ENCODE peak calls at places on chromosomes 6 and 20, in four cellular contexts. K is uterus, W is esophagus muscularis mucosa, Z is prostate gland. D is an unnamed sample. For H3K4me1 and H3K36me3, the result is how much of the 10 kb centered on the place peaks cover.

GRCh38 chr6:137495652-137496391 is 1.6 kb upstream of the OLIG3 start:
- DNase-seq in K (no peak), W (peak), Z (no peak), D (no peak)

GRCh38 chr20:23100021-23100753 is 14.1 kb upstream of the CD93 start:
- DNase-seq in K (no peak), W (no peak), Z (peak), D (no peak)

GRCh38 chr6:42010185-42010872 is 40.0 kb upstream of the TAF8 start:
- DNase-seq in K (no peak), W (no peak), Z (no peak), D (no peak)

GRCh38 chr20:54115172-54115854 is 44.9 kb upstream of the BCAS1 start:
- DNase-seq in K (peak), W (no peak), Z (no peak), D (no peak)

GRCh38 chr20:57414867-57415592 is 23.8 kb downstream of the RBM38 start:
- DNase-seq in K (peak), W (no peak), Z (no peak), D (no peak)

GRCh38 chr6:43702147-43702521 is 14.5 kb upstream of the MRPS18A start:
- DNase-seq in K (no peak), W (no peak), Z (no peak), D (no peak)

GRCh38 chr6:71228461-71229041 is 60.1 kb upstream of the OGFRL1 start:
- DNase-seq in K (no peak), W (no peak), Z (no peak), D (no peak)

GRCh38 chr20:58661298-58662141 is 10.4 kb downstream of the STX16 start:
- DNase-seq in K (no peak), W (peak), Z (no peak), D (no peak)

GRCh38 chr20:60687213-60687612 is 564.8 kb upstream of the CDH4 start:
- DNase-seq in K (no peak), W (no peak), Z (no peak), D (no peak)

GRCh38 chr20:40008177-40008576 is 680.9 kb downstream of the MAFB start:
- DNase-seq in K (no peak), W (no peak), Z (no peak), D (no peak)

GRCh38 chr20:8901237-8902025 is 167.5 kb upstream of the PLCB4 start:
- DNase-seq in K (peak), W (no peak), Z (no peak), D (peak)

GRCh38 chr6:33675968-33676367 is 35.5 kb downstream of the UQCC2 start:
- DNase-seq in K (no peak), W (no peak), Z (no peak), D (no peak)

GRCh38 chr6:56335733-56336132 is 88.4 kb upstream of the COL21A1 start:
- DNase-seq in K (no peak), W (no peak), Z (no peak), D (no peak)

GRCh38 chr6:144551339-144551738 is 266.2 kb downstream of the UTRN start:
- DNase-seq in K (no peak), W (no peak), Z (no peak), D (no peak)

GRCh38 chr6:81749704-81750103 is 2.8 kb downstream of the TENT5A start:
- DNase-seq in K (no peak), W (no peak), Z (no peak), D (no peak)

GRCh38 chr6:12576389-12576788 is 140.2 kb upstream of the PHACTR1 start:
- DNase-seq in K (no peak), W (no peak), Z (no peak), D (no peak)

GRCh38 chr20:58025233-58025632 is 203.2 kb downstream of the ANKRD60 start:
- DNase-seq in K (no peak), W (no peak), Z (no peak), D (no peak)

GRCh38 chr20:62370115-62370806 is 3.1 kb upstream of the LAMA5 start:
- DNase-seq in K (no peak), W (no peak), Z (no peak), D (no peak)

GRCh38 chr6:167683028-167683862 is 143.5 kb upstream of the AFDN start:
- DNase-seq in K (peak), W (no peak), Z (no peak), D (peak)

GRCh38 chr6:26088344-26088743 is 1.1 kb downstream of the HFE start:
- DNase-seq in K (peak), W (no peak), Z (no peak), D (no peak)

GRCh38 chr20:3922983-3923339 is 33.8 kb downstream of the PANK2 start:
- DNase-seq in K (no peak), W (no peak), Z (no peak), D (no peak)

GRCh38 chr20:3923818-3924217 is 34.6 kb downstream of the PANK2 start:
- DNase-seq in K (no peak), W (no peak), Z (no peak), D (no peak)

GRCh38 chr20:3924304-3925112 is 35.3 kb downstream of the PANK2 start:
- DNase-seq in K (no peak), W (no peak), Z (no peak), D (no peak)

GRCh38 chr20:3925113-3925695 is 36.0 kb downstream of the PANK2 start:
- DNase-seq in K (no peak), W (no peak), Z (no peak), D (no peak)

GRCh38 chr20:3922223-3922982 is 33.2 kb downstream of the PANK2 start:
- DNase-seq in K (no peak), W (no peak), Z (no peak), D (no peak)
- H3K4me1 ChIP-seq in K (under half), W (under half), Z (under half), D (under half)

GRCh38 chr6:90154666-90155065 is 142.0 kb downstream of the BACH2 start:
- DNase-seq in K (no peak), W (no peak), Z (no peak), D (no peak)
- H3K36me3 ChIP-seq in K (under half), W (under half), Z (under half), D (under half)

DNA sequence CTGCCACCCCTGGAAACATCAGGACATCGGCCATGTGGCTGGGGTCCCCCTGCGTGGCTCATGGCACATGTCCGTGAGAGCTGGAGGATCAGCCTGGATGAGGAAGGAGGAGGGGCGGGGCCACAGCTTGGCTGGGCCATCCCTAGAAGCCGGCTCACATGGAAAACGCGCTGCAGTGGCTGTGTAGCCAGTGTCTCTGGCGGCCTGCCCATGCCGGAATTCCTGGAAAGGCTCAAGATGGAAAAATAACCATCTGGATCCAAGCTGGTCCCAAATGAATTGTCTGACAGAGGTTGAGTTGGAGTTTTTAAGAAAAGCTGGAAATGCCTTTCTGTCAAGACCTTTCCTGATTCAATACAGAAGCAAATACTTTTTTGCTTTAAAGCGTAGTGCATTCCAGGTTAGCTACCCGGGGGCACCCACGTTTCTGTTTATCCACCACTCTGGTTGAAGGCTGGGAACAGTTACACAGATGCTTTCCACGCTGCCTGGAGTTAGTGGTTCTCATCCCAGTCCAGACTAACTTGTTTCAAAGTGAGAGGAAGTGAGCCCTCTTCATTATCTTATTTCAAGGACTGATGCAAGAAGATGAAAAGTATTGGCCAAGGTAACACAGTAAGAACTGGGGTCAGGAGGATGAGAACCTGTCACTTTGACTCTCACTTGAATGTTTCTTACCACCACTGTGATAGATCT is 99.0 kb downstream of the GMPR start:
- DNase-seq in K (peak), W (peak), Z (peak), D (peak)
- H3K4me1 ChIP-seq in K (under half), W (half or more), Z (under half), D (under half)

DNA sequence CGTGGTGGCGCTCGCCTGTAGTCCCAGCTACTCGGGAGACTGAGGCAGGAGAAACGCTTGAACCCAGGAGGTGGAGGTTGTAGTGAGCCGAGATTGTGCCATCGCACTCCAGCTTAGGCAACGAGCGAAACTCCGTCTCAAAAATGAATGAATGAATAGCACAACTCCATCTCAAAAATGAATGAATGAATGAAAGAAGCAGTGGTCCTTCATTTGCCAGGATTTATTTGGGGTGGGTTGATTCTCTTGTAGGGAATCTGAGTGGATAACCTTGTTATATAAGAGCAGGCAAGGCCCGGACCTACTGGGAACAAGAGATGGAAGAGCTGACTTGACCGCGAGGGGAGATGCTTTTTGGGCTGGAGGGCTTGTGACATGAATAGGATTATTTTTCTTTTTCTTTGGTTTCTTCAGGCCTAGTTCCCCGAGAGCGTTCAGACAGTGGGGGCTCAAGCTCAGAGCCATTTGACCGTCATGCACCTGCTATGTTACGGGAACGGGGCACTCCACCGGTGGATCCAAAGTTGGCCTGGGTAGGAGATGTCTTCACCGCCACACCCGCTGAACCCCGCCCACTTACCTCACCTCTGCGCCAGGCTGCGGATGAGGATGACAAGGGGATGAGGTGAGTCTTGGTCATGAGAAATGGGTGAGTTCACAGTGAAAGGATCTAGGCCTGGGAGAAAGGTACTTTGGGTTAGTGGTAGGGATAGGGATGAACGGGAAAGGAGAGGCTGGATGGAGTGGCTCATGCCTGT is 9.8 kb downstream of the PRRC2A start:
- DNase-seq in K (no peak), W (no peak), Z (no peak), D (no peak)
- H3K36me3 ChIP-seq in K (under half), W (half or more), Z (half or more), D (under half)

DNA sequence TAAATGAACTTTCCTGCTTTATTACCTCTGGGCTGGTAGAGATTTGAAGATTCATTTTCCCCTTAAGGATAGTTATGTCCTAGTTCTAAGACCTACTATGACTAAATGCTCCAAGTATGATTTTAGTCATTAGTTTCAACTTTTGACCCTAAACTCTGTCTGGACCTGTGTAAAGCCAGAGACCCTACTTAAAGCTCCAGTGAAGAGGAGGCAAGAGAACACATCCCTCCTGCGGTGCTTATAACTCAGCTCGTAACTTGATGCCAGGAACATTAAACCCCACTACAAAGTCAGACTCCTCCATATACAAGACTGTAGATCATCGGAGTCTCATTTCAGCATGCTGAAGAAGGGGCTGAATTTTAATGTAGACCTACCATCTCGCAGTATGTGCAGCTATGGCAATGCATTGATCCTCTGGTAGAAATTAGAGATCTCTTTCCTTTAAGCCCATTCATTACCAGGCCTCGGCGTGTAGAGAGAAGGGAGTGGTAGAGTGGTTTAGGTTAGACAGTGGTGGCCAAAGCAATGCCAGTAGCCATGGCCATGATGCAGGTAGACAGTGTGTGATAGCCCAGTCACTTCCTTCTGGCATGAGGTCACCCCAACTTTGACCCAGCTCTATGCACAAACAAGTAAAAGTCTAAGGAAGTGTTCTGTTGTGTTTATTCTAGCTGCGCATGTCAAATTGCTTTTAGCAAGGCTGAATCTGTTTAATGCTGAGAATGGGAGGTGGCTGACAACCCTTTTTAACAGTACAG is 34.8 kb upstream of the MYB start:
- DNase-seq in K (no peak), W (no peak), Z (no peak), D (no peak)
- H3K4me1 ChIP-seq in K (under half), W (under half), Z (under half), D (under half)

GRCh38 chr20:33753763-33754162 is 22.0 kb downstream of the ZNF341 start:
- DNase-seq in K (no peak), W (no peak), Z (no peak), D (no peak)
- H3K36me3 ChIP-seq in K (under half), W (half or more), Z (under half), D (under half)

GRCh38 chr6:101779051-101779844 is 385.7 kb downstream of the GRIK2 start:
- DNase-seq in K (no peak), W (no peak), Z (no peak), D (no peak)
- H3K4me1 ChIP-seq in K (under half), W (under half), Z (under half), D (under half)

DNA sequence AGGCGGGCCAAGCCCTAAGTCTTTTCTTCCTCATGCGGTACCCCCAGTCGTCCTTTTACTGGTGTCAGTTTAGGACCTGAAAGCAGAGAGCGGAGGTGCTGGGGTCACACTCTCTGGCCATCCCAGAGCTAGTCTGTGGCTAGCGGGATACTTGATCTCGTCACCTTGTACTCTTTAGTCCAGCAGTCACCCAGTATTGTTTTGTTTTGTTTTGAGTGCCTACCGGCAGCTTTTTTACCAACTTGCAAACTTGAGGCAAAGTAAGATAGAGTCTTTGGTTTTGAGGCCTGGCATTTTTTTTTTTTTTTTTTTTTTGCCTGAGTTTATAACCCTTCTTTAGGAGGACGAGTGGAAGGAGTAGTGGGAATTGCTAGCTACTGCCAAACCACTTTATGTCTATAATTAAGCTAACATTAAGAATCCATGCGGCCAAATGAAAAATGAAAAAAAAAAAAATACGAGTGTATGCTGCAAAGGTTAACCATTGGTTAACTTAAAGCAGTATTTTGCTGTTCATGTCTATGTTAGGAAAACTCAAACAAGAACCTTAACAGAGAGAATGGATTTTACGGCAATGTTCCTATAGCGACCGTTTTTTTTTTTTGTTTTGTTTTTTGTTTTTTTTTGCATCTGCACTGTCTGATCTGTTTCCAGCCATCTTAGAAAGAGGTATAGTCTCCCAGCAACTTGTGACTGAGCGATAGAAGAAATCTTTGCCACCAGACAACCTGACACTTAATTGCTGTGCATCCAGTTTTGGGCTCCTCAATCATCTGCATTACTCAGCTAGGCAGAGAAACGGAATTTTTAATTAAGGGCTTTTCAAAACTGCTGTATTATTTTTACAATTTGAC is 56.8 kb downstream of the FAM217A start:
- DNase-seq in K (no peak), W (no peak), Z (no peak), D (no peak)
- H3K36me3 ChIP-seq in K (under half), W (under half), Z (under half), D (under half)

GRCh38 chr6:75278474-75279077 is 6.0 kb downstream of the TMEM30A start:
- DNase-seq in K (no peak), W (no peak), Z (no peak), D (no peak)
- H3K4me1 ChIP-seq in K (under half), W (half or more), Z (under half), D (under half)

GRCh38 chr20:37796121-37796520 is 102.3 kb downstream of the CTNNBL1 start:
- DNase-seq in K (no peak), W (no peak), Z (no peak), D (no peak)
- H3K36me3 ChIP-seq in K (under half), W (under half), Z (under half), D (under half)

D was measured in ovary.